ENCODE peak calls at places on chromosome 11, in six cellular contexts. I is K562, Z is GM12892, L is H1, P is SK-N-SH, Q is GM12878. B is an unnamed sample.

GRCh38 chr11:127888396-127888795 is 699.0 kb downstream of the ETS1 start:
- DNase-seq in I (no peak), P (no peak), Q (no peak), Z (no peak), L (no peak), B (no peak)

GRCh38 chr11:12125609-12126149 is 15.3 kb downstream of the MICAL2 start:
- DNase-seq in L (no peak), I (peak), Z (no peak), P (no peak), Q (no peak), B (no peak)

GRCh38 chr11:1308745-1309497 is 511 bp downstream of the TOLLIP start:
- DNase-seq in P (no peak), I (no peak), Q (no peak), L (no peak), Z (no peak), B (no peak)

GRCh38 chr11:2445948-2446551 is 1.2 kb downstream of the KCNQ1 start:
- DNase-seq in Z (no peak), P (peak), I (no peak), Q (no peak), L (no peak), B (no peak)

GRCh38 chr11:121350314-121351046 is 57.9 kb downstream of the SC5D start:
- DNase-seq in P (no peak), L (no peak), Z (no peak), I (no peak), Q (no peak), B (no peak)

GRCh38 chr11:2302280-2302843 is 549 bp downstream of the TSPAN32 start:
- DNase-seq in Z (no peak), L (no peak), Q (no peak), I (peak), P (peak), B (no peak)

GRCh38 chr11:74749965-74750296 is 1.3 kb downstream of the RNF169 start:
- DNase-seq in I (peak), Z (no peak), P (no peak), L (no peak), Q (no peak), B (no peak)

GRCh38 chr11:65204646-65205601 is 23.2 kb downstream of the CAPN1 start:
- DNase-seq in Q (no peak), Z (peak), P (peak), I (peak), L (peak), B (peak)

GRCh38 chr11:65489706-65490310 is 9.0 kb upstream of the MALAT1 start:
- DNase-seq in I (peak), P (no peak), Z (no peak), Q (no peak), L (no peak), B (no peak)

GRCh38 chr11:134761361-134761760 is 349.3 kb upstream of the B3GAT1 start:
- DNase-seq in Z (no peak), P (no peak), I (no peak), L (no peak), Q (no peak), B (no peak)

GRCh38 chr11:34238533-34238932 is 119.3 kb downstream of the ABTB2 start:
- DNase-seq in I (no peak), Z (no peak), L (no peak), P (no peak), Q (no peak), B (no peak)

GRCh38 chr11:102727890-102728289 is 3.1 kb upstream of the MMP8 start:
- DNase-seq in Z (no peak), I (no peak), P (no peak), Q (no peak), L (no peak), B (no peak)

GRCh38 chr11:118650366-118650765 is 29.1 kb downstream of the TREH start:
- DNase-seq in I (no peak), L (no peak), Z (no peak), Q (no peak), P (no peak), B (no peak)

GRCh38 chr11:95739108-95739507 is 50.5 kb downstream of the FAM76B start:
- DNase-seq in Q (no peak), L (no peak), I (no peak), P (no peak), Z (no peak), B (no peak)

GRCh38 chr11:114399903-114400221 is 449 bp downstream of the C11orf71 start:
- DNase-seq in I (peak), Q (peak), L (no peak), Z (no peak), P (no peak), B (no peak)

GRCh38 chr11:117750916-117751773 is 45.9 kb downstream of the DSCAML1 start:
- DNase-seq in I (no peak), L (no peak), P (no peak), Z (no peak), Q (no peak), B (no peak)

GRCh38 chr11:131894615-131895544 is 524.5 kb downstream of the NTM start:
- DNase-seq in I (no peak), P (no peak), L (no peak), Q (no peak), Z (no peak), B (no peak)
- TF ChIP-seq TAF1 in I (no peak), P (no peak), L (no peak), Q (no peak), Z (no peak), B (no peak)

DNA sequence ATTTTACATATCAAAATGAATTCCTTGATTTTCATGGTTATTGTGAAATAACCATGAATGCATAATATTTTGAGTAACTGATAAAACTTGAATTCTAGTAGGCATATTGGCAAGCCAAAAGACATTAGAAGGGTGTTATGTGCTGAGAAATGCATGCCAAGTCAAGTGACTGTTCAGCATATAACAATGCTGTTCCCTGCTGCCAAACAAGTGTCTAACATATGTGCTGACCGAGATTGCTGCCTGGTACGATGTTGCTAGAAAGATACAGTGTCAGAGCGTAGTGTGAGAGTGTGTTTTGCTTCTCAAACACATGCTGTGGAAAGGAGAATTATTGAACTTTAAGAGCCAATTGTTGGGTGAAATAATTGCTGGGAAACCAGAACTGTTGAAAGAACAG is 71.3 kb upstream of the GRIA4 start:
- DNase-seq in P (no peak), I (no peak), Q (no peak), L (no peak), Z (no peak), B (no peak)
- TF ChIP-seq TAF1 in P (no peak), I (no peak), Q (no peak), L (no peak), Z (no peak), B (no peak)

DNA sequence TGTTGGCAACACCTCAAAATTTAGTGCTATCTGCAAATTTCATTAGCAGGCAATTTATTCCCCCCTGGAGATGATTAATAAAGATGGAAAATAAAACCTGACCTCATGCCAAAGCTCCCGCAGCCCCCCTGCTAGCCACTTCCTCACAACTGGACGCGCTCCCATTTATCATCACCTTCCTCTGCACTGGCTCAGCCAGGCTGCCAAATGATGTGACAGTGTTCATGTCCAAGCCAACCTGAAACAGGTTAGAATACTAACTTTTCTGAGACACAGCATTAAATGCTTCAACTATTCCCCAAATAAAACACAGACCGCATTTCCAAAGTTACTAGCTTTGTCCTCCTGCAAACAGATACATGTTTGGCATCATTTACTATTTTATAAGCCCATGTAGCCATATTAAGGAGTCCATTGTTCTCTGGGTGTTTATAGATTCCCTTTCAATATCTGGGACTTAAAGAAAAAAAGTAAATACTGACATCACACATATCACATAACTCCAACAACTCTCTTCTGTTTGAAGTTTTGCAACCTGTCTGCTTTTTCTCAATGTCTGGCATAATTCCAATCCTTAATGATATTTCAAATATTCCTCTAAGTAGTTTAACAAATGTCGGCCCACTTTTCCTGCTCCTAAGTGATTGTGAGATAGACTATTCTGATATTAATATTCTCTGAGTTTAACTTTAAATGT is 829.8 kb upstream of the FAT3 start:
- DNase-seq in Q (no peak), L (no peak), P (peak), Z (no peak), I (no peak), B (no peak)
- TF ChIP-seq TAF1 in Q (no peak), L (no peak), P (no peak), Z (no peak), I (no peak), B (no peak)

DNA sequence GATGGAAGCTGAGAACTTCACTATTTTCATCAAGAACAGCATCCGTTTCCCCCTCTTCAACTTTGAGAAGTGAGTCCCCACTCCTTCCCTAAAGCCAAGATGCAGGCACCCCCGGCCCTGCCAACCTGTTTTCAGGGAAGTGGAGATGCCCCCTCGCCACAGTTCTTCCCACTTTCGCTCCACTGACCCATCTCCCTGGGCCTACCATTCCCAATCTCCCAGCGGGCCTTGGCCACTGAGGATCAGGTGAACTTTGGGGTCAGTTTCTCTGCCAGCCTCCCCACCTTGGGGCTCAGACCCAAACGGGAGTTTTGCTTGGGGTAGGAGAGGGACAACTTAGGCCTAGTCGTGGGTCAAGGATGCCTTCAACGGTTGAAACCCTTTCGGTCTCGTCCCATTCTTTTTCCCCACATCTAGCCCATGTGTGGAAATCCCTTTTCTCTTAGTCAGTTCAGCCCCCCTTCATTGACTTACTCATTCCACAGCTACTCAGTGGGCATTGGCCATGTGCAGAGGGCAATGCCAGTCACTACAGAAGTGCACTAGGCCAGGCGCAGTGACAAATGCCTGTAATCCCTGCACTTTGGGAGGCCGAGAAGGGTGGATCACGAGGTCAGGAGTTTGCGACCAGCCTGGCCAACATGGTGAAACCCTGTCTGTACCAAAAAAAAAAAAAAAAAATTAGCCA is 10.6 kb downstream of the P2RX3 start:
- DNase-seq in Q (no peak), L (no peak), P (no peak), I (no peak), Z (no peak), B (no peak)
- TF ChIP-seq TAF1 in Q (no peak), L (no peak), P (no peak), I (no peak), Z (no peak), B (no peak)

GRCh38 chr11:32829157-32829679 is 509 bp upstream of the PRRG4 start:
- DNase-seq in P (no peak), I (no peak), Q (no peak), L (no peak), Z (no peak), B (no peak)

GRCh38 chr11:32830413-32830738 is 649 bp downstream of the PRRG4 start:
- DNase-seq in I (no peak), Q (no peak), P (no peak), Z (peak), L (no peak), B (no peak)

GRCh38 chr11:32829680-32830412 is at the start of gene PRRG4:
- DNase-seq in Q (no peak), Z (peak), L (peak), I (no peak), P (peak), B (peak)

GRCh38 chr11:32831241-32831640 is 1.5 kb downstream of the PRRG4 start:
- DNase-seq in L (no peak), P (no peak), Q (no peak), I (no peak), Z (no peak), B (no peak)

DNA sequence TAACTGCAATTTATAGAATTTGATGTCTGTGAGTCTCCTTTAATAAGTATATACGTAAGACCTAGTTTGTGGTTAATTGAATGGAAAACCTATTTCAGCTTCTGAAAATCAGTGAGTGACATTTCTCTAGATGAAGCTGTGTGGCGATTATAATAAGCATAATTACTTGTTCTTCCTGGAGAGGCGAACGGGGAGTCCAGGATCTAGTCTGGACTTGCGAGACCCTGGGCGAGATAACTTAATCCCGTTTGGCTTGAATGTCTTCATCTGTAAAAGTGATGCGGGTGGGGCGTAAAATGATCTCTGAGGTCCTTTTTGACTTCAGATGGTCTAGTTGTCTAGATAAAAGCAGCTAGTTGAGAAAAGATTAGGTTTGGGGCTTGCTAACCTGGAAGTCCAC is 1.1 kb downstream of the PRRG4 start:
- DNase-seq in Z (no peak), L (no peak), I (no peak), P (no peak), Q (no peak), B (no peak)
- TF ChIP-seq TAF1 in Z (no peak), L (no peak), I (no peak), P (no peak), Q (no peak), B (no peak)

GRCh38 chr11:130144721-130145327 is 14.8 kb upstream of the ST14 start:
- DNase-seq in P (no peak), I (no peak), Z (no peak), Q (no peak), L (no peak), B (no peak)
- TF ChIP-seq TAF1 in P (no peak), I (no peak), Z (no peak), Q (no peak), L (no peak), B (no peak)

DNA sequence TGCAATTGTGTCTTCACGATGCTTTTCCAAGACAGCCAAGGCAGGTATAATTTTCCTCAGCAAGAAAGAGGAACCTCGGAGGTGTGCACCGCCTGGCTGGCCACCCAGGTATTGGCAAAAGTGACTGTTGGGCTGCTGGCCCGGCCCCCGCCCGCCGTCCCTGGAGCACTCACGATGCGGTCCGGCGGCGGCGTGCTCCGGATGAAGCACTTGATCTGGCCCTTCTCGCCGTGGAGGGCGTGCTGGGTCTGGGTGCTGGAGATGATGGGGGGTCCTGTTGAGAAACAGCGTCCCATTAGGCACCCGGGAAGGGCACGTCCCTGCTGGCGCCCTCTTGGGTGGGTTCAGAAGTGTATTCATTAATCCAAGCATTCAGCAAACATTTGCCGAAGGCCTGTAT is 84.8 kb downstream of the ST3GAL4 start:
- DNase-seq in Z (no peak), I (no peak), L (no peak), Q (no peak), P (no peak), B (no peak)
- TF ChIP-seq TAF1 in Z (no peak), I (no peak), L (no peak), Q (no peak), P (no peak), B (no peak)